ENCODE peak calls at places on chromosomes 2 and 18, in nine cellular contexts. E is H9, U is astrocyte, X is PC-3, Q is AG10803, V is foreskin fibroblast, D is suprapubic skin, J is brain microvascular endothelial cell, I is tibial artery. G is an unnamed sample.

GRCh38 chr2:219284501-219285347 is 5.6 kb downstream of the DNAJB2 start:
- DNase-seq in E (no peak), U (no peak), X (no peak), Q (no peak), V (no peak), D (peak), J (no peak), I (no peak), G (no peak)

GRCh38 chr18:24490545-24490944 is 30.1 kb downstream of the HRH4 start:
- DNase-seq in E (no peak), U (no peak), X (no peak), Q (peak), V (peak), D (no peak), J (no peak), I (no peak), G (no peak)

GRCh38 chr2:200262047-200262446 is 44.4 kb upstream of the SPATS2L start:
- DNase-seq in E (no peak), U (no peak), X (no peak), Q (no peak), V (no peak), D (no peak), J (no peak), I (no peak), G (no peak)

GRCh38 chr2:23480991-23481797 is 96.2 kb downstream of the KLHL29 start:
- DNase-seq in E (peak), U (peak), X (peak), Q (peak), V (peak), D (no peak), J (peak), I (no peak), G (no peak)

GRCh38 chr2:105274046-105274445 is 32.5 kb downstream of the GPR45 start:
- DNase-seq in E (no peak), U (peak), X (no peak), Q (no peak), V (no peak), D (no peak), J (no peak), I (no peak), G (no peak)

GRCh38 chr2:240572141-240573031 is 4.1 kb downstream of the RNPEPL1 start:
- DNase-seq in E (no peak), U (no peak), X (no peak), Q (no peak), V (no peak), D (peak), J (no peak), I (no peak), G (no peak)

GRCh38 chr2:107430596-107431266 is 396.0 kb upstream of the RGPD4 start:
- DNase-seq in E (no peak), U (no peak), X (no peak), Q (no peak), V (no peak), D (no peak), J (peak), I (no peak), G (no peak)

GRCh38 chr2:208025814-208026184 is 472 bp upstream of the PLEKHM3 start:
- DNase-seq in E (peak), U (no peak), X (no peak), Q (peak), V (no peak), D (no peak), J (no peak), I (no peak), G (peak)

GRCh38 chr2:75560768-75561565 is at the start of gene EVA1A:
- DNase-seq in E (peak), U (peak), X (peak), Q (peak), V (peak), D (no peak), J (peak), I (no peak), G (peak)

GRCh38 chr2:180077295-180077906 is 70.3 kb upstream of the CWC22 start:
- DNase-seq in E (no peak), U (peak), X (peak), Q (peak), V (peak), D (no peak), J (no peak), I (no peak), G (peak)

GRCh38 chr2:160241251-160242137 is 41.4 kb upstream of the ITGB6 start:
- DNase-seq in E (no peak), U (peak), X (peak), Q (peak), V (peak), D (no peak), J (peak), I (peak), G (no peak)

GRCh38 chr2:43539991-43540860 is 55.6 kb downstream of the THADA start:
- DNase-seq in E (no peak), U (peak), X (peak), Q (peak), V (peak), D (peak), J (peak), I (peak), G (no peak)

GRCh38 chr2:149692837-149693518 is 105.4 kb upstream of the MMADHC start:
- DNase-seq in E (no peak), U (peak), X (no peak), Q (peak), V (peak), D (no peak), J (peak), I (no peak), G (no peak)

DNA sequence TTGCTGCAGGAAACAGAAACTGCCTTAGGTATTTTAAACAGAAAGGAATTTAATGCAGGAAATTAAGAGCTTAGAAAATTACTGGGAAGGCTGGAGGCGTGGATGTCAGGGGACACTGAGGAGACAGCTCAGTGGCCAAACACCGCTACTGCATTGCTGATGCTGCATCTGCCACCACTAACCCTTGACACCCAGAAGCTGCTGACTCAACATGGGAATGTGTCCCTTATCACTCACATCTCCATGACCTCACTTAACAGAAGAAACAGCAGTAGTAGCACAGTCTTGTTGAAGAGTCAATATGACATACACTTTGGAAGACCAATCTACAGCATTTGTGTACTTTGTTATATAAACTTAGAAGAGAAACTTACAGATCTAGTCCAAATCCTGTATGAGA is 906.1 kb downstream of the SLC4A3 start:
- DNase-seq in E (peak), U (peak), X (peak), Q (peak), V (peak), D (no peak), J (peak), I (no peak), G (peak)
- TF ChIP-seq CTCF in E (peak), U (no peak), X (peak), Q (peak), V (peak), D (no peak), J (peak), I (no peak), G (no peak)

GRCh38 chr2:197247083-197247482 is 63.5 kb downstream of the ANKRD44 start:
- DNase-seq in E (no peak), U (no peak), X (no peak), Q (peak), V (peak), D (no peak), J (no peak), I (no peak), G (no peak)
- TF ChIP-seq CTCF in E (no peak), U (no peak), X (no peak), Q (no peak), V (no peak), D (no peak), J (no peak), I (no peak), G (no peak)

DNA sequence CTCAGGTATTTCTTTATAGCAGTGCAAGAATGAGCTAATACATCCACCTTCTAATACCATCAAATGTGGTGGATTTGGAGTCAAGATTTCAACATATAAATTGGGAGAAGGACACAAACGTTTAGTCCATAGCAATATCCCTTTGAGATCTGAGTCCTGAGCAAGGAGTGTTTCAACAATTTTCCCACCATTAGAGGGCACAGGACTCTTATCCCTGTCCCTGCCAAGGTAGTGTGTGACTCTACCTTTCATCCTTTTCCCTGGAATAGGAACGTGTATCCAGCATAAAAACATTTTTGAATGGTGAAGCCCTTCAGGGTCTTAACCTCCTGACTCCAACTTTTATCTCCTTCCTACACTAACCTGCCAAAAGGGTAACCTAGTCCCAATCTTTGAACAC is 181.3 kb upstream of the SRD5A2 start:
- DNase-seq in E (no peak), U (no peak), X (peak), Q (no peak), V (no peak), D (no peak), J (no peak), I (no peak), G (no peak)
- TF ChIP-seq CTCF in E (no peak), U (no peak), X (no peak), Q (no peak), V (no peak), D (no peak), J (no peak), I (no peak), G (no peak)

GRCh38 chr2:232478571-232479340 is 8.9 kb downstream of the ECEL1 start:
- DNase-seq in E (peak), U (no peak), X (no peak), Q (no peak), V (no peak), D (peak), J (no peak), I (no peak), G (no peak)

GRCh38 chr2:232481322-232482140 is 6.1 kb downstream of the ECEL1 start:
- DNase-seq in E (peak), U (no peak), X (no peak), Q (no peak), V (no peak), D (peak), J (no peak), I (no peak), G (no peak)

GRCh38 chr2:232480201-232481190 is 7.1 kb downstream of the ECEL1 start:
- DNase-seq in E (peak), U (no peak), X (no peak), Q (no peak), V (no peak), D (peak), J (no peak), I (no peak), G (no peak)

GRCh38 chr2:232477751-232478510 is 9.7 kb downstream of the ECEL1 start:
- DNase-seq in E (peak), U (no peak), X (no peak), Q (no peak), V (no peak), D (peak), J (no peak), I (no peak), G (no peak)

GRCh38 chr2:232479341-232480200 is 8.1 kb downstream of the ECEL1 start:
- DNase-seq in E (no peak), U (no peak), X (no peak), Q (no peak), V (no peak), D (peak), J (no peak), I (no peak), G (no peak)
- TF ChIP-seq CTCF in E (peak), U (no peak), X (no peak), Q (no peak), V (no peak), D (no peak), J (no peak), I (no peak), G (no peak)

GRCh38 chr18:26654173-26655009 is 106.0 kb upstream of the KCTD1 start:
- DNase-seq in E (no peak), U (no peak), X (no peak), Q (no peak), V (peak), D (no peak), J (no peak), I (no peak), G (no peak)

GRCh38 chr18:26655010-26655613 is 106.8 kb upstream of the KCTD1 start:
- DNase-seq in E (no peak), U (peak), X (no peak), Q (peak), V (peak), D (no peak), J (no peak), I (no peak), G (no peak)

GRCh38 chr18:26656401-26656943 is 108.1 kb upstream of the KCTD1 start:
- DNase-seq in E (no peak), U (no peak), X (no peak), Q (no peak), V (no peak), D (no peak), J (no peak), I (no peak), G (no peak)

GRCh38 chr18:26656944-26657536 is 108.7 kb upstream of the KCTD1 start:
- DNase-seq in E (peak), U (peak), X (peak), Q (peak), V (peak), D (peak), J (peak), I (peak), G (peak)

DNA sequence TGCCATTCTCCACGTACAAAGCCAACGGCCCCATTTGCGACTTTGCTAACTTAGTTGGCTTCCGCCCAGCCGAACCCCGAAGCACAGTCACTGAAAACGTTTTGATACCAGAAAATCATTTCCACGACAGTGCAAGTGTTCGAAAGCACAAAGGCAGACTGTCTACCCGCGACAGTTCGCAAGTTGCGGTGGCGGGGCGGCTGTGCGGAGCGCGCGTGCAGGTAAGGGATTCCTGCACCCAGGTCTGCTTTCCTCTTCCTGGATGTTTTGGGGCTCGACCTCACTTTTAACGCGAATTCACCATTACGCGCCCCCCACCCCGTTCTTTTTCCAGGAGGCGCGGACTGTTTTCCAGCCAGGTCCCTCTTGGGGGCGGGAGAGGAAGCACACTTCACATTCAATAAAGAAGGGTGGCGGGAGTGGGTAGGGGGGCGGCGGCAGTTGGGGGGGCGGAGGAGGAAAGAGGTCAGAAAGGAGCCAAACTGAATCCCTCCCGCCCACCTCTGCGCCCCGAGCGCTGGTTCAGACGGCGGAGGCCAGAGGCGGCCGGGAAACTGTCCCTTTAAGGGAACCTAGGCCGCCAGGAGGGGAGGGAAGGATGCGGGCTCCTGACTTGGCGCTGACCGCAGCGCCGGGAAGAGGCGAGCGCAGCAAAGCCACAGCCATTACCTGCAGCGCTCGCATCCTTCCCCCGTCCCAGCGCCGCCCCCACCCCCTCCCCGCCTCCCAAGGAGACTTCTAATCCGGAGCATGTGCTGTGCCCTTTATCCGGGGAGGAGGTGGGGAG is 107.5 kb upstream of the KCTD1 start:
- DNase-seq in E (peak), U (peak), X (peak), Q (peak), V (peak), D (peak), J (peak), I (peak), G (no peak)
- TF ChIP-seq CTCF in E (peak), U (no peak), X (peak), Q (peak), V (no peak), D (no peak), J (peak), I (peak), G (no peak)

DNA sequence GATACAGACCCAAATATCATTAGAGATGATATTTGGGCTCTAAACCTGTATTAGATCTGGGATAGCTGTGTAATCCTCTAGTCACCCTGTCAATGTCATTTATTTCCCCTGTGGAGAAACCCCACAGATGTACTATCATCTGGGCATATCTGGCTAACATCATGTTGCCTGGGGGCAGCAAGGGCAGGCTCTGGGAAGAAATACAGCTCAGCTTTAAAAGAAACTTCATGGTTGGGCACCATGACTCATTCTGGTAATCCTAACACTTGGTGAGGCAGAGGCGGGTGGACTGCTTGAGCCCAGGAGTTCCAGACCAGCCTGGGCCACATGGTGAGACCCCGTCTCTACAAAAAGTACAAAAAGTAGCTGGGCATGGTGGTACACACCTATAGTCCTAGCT is 282.5 kb downstream of the SLC8A1 start:
- DNase-seq in E (no peak), U (no peak), X (peak), Q (no peak), V (peak), D (no peak), J (no peak), I (no peak), G (no peak)
- TF ChIP-seq CTCF in E (no peak), U (no peak), X (no peak), Q (no peak), V (no peak), D (no peak), J (no peak), I (no peak), G (no peak)

GRCh38 chr2:40450066-40450841 is 1.6 kb downstream of the SLC8A1 start:
- DNase-seq in E (no peak), U (peak), X (peak), Q (peak), V (peak), D (no peak), J (peak), I (no peak), G (no peak)
- TF ChIP-seq CTCF in E (no peak), U (peak), X (peak), Q (peak), V (no peak), D (no peak), J (peak), I (peak), G (no peak)

GRCh38 chr18:13005289-13005688 is 14.1 kb downstream of the CEP192 start:
- DNase-seq in E (no peak), U (no peak), X (no peak), Q (no peak), V (no peak), D (no peak), J (no peak), I (no peak), G (no peak)

GRCh38 chr18:12998332-12999060 is 7.3 kb downstream of the CEP192 start:
- DNase-seq in E (no peak), U (no peak), X (no peak), Q (no peak), V (no peak), D (no peak), J (no peak), I (no peak), G (no peak)

GRCh38 chr18:13006731-13007550 is 15.8 kb downstream of the CEP192 start:
- DNase-seq in E (no peak), U (no peak), X (no peak), Q (peak), V (peak), D (no peak), J (no peak), I (no peak), G (no peak)

GRCh38 chr18:13004316-13004879 is 13.2 kb downstream of the CEP192 start:
- DNase-seq in E (no peak), U (no peak), X (no peak), Q (no peak), V (no peak), D (no peak), J (no peak), I (no peak), G (no peak)

DNA sequence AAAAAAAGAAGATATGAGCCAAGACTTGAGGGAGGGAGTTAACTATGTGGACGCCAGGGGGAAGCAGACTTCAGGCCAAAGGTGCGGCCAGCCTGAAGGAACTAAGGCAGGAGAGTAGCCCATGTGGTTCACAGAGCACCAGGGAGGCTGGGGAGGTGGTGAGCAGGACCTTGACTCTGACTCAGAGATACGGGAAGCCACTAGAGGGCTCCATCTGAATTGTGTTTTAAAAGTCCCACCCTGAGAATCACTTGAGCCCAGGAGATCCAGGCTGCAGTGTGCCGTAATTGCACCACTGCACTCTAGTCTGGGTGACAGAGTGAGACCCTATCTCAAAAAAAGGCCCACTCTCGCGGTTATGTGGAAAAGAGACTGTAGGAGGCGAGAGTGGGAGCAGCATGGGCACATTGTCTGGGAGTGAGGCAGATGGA is 12.3 kb downstream of the CEP192 start:
- DNase-seq in E (peak), U (peak), X (peak), Q (peak), V (peak), D (no peak), J (peak), I (no peak), G (peak)
- TF ChIP-seq CTCF in E (peak), U (peak), X (peak), Q (peak), V (peak), D (peak), J (peak), I (no peak), G (peak)